ENCODE peak calls at places on chromosomes 16 and 17, in ten cellular contexts. M is IMR-90, C is OCI-LY7, B is GM23248, O is astrocyte, A is mesendoderm, F is neural progenitor cell, T is PC-9, E is fibroblast of lung, S is keratinocyte. K is an unnamed sample.
A peak's percentile ranks its signal among the peaks of the same experiment; 100 is the strongest.

GRCh38 chr16:87484487-87485331 is 8.1 kb downstream of the ZCCHC14 start:
- DNase-seq in A (no peak), O (no peak), B (no peak), E (no peak), T (no peak), S (no peak), C (no peak), M (no peak), F (no peak), K (no peak)

GRCh38 chr17:1808649-1809048 is 21.1 kb downstream of the SMYD4 start:
- DNase-seq in T (no peak), M (no peak), O (no peak), E (no peak), C (no peak), S (no peak), A (no peak), B (no peak), F (no peak), K (no peak)

GRCh38 chr17:68389041-68389440 is 68.3 kb downstream of the WIPI1 start:
- DNase-seq in M (no peak), E (no peak), B (no peak), A (no peak), C (no peak), F (no peak), O (no peak), T (no peak), S (no peak), K (no peak)

GRCh38 chr16:85253127-85253941 is 141.1 kb upstream of the CIBAR2 start:
- DNase-seq in O (no peak), M (peak; percentile 29), T (no peak), A (peak; percentile 52), E (no peak), S (no peak), F (peak; percentile 82), C (peak; percentile 81), B (peak; percentile 49), K (peak; percentile 98)

GRCh38 chr16:76157629-76158028 is 119.6 kb upstream of the CNTNAP4 start:
- DNase-seq in C (no peak), E (no peak), M (no peak), T (no peak), S (no peak), A (peak; percentile 46), O (no peak), B (no peak), F (peak; percentile 16), K (no peak)

GRCh38 chr17:7465481-7466275 is 13.8 kb downstream of the ZBTB4 start:
- DNase-seq in E (no peak), M (no peak), A (no peak), O (no peak), S (no peak), B (no peak), F (no peak), C (no peak), T (no peak), K (peak; percentile 45)

GRCh38 chr16:50467943-50468748 is 80.0 kb upstream of the NKD1 start:
- DNase-seq in B (peak; percentile 24), S (no peak), T (no peak), F (peak; percentile 93), A (peak; percentile 79), C (no peak), O (no peak), M (no peak), E (no peak), K (peak; percentile 70)

GRCh38 chr17:2343421-2343820 is 6.1 kb downstream of the SGSM2 start:
- DNase-seq in T (no peak), C (no peak), E (no peak), O (no peak), B (peak; percentile 8), M (no peak), S (no peak), A (no peak), F (no peak), K (peak; percentile 41)

GRCh38 chr16:977096-977701 is 4.4 kb upstream of the SOX8 start:
- DNase-seq in B (peak; percentile 19), A (no peak), C (no peak), M (no peak), F (no peak), E (no peak), O (no peak), S (no peak), T (no peak), K (no peak)

GRCh38 chr17:82613283-82614094 is 34.8 kb downstream of the WDR45B start:
- DNase-seq in C (no peak), M (no peak), B (no peak), O (no peak), T (no peak), A (peak; percentile 69), F (no peak), E (no peak), S (no peak), K (no peak)

GRCh38 chr17:19284005-19284959 is 47.1 kb downstream of the EPN2 start:
- DNase-seq in S (no peak), M (no peak), A (no peak), B (no peak), F (no peak), O (no peak), T (peak; percentile 34), C (peak; percentile 47), E (no peak), K (peak; percentile 51)
- H3K4me2 ChIP-seq in S (no peak overlapping the region), M (no peak overlapping the region), A (no peak overlapping the region), B (no peak overlapping the region), F (no peak overlapping the region), O (no peak overlapping the region), T (no peak overlapping the region), C (peak overlapping the region; percentile 65), E (no peak overlapping the region), K (no peak overlapping the region)

GRCh38 chr16:67943256-67943618 is 683 bp downstream of the LCAT start:
- DNase-seq in E (no peak), B (no peak), S (no peak), A (no peak), T (no peak), C (no peak), M (no peak), O (no peak), F (no peak), K (peak; percentile 72)

GRCh38 chr16:67944690-67945391 is 921 bp upstream of the LCAT start:
- DNase-seq in A (no peak), S (no peak), B (no peak), F (no peak), M (no peak), C (no peak), T (no peak), O (no peak), E (no peak), K (no peak)

GRCh38 chr16:67942510-67943255 is 1.2 kb downstream of the LCAT start:
- DNase-seq in A (no peak), O (no peak), E (no peak), C (no peak), S (no peak), B (no peak), T (no peak), F (no peak), M (no peak), K (peak; percentile 79)

GRCh38 chr16:67945392-67945933 is 1.5 kb upstream of the LCAT start:
- DNase-seq in E (no peak), M (no peak), B (no peak), F (no peak), O (peak; percentile 47), C (no peak), S (no peak), A (no peak), T (no peak), K (no peak)

GRCh38 chr16:67943619-67944503 is at the start of gene LCAT:
- DNase-seq in C (no peak), S (no peak), F (peak; percentile 38), T (no peak), E (peak; percentile 56), M (no peak), B (no peak), A (no peak), O (no peak), K (peak; percentile 93)
- H3K36me3 ChIP-seq in C (no peaks in the 10 kb centered on the region), S (peaks cover 66% of the 10 kb centered on the region), F (no peaks in the 10 kb centered on the region), T (no peaks in the 10 kb centered on the region), E (peaks cover 75% of the 10 kb centered on the region), M (peaks cover 91% of the 10 kb centered on the region), B (peaks cover 18% of the 10 kb centered on the region), A (peaks cover 9% of the 10 kb centered on the region), O (peaks cover 50% of the 10 kb centered on the region), K (peaks cover 96% of the 10 kb centered on the region)

GRCh38 chr17:50972579-50972978 is 106.4 kb upstream of the TOB1 start:
- DNase-seq in A (no peak), B (no peak), E (no peak), T (no peak), F (no peak), C (no peak), O (no peak), M (no peak), S (no peak), K (no peak)
- H3K4me1 ChIP-seq in A (no peaks in the 10 kb centered on the region), B (peaks cover 6% of the 10 kb centered on the region), E (no peaks in the 10 kb centered on the region), T (no peaks in the 10 kb centered on the region), F (no peaks in the 10 kb centered on the region), C (peaks cover 10% of the 10 kb centered on the region), O (peaks cover 2% of the 10 kb centered on the region), M (no peaks in the 10 kb centered on the region), S (no peaks in the 10 kb centered on the region), K (no peaks in the 10 kb centered on the region)

GRCh38 chr17:4497101-4497824 is 1.4 kb upstream of the SPNS2 start:
- DNase-seq in M (peak; percentile 52), C (peak; percentile 69), B (peak; percentile 42), A (no peak), E (no peak), F (no peak), O (peak; percentile 52), S (no peak), T (peak; percentile 94), K (peak; percentile 97)
- H3K4me2 ChIP-seq in M (no peak overlapping the region), C (peak overlapping the region; percentile 54), B (no peak overlapping the region), A (no peak overlapping the region), E (no peak overlapping the region), F (no peak overlapping the region), O (peak overlapping the region; percentile 43), S (peak overlapping the region; percentile 41), T (peak overlapping the region; percentile 94), K (no peak overlapping the region)

DNA sequence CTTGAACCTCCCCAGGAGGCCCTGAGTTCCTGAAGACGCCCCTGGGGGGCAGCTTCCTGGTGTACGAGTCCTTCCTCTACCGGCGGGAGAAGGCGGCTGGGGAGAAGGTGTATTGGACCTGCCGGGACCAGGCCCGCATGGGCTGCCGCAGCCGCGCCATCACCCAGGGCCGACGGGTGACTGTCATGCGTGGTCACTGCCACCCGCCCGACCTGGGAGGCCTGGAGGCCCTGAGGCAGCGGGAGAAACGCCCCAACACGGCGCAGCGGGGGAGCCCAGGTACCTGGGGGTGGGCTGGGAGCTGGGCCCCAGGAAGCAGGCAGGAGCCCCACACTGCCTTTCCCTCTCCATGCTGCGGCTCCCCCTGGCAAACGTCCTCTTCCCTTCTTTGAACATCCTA is 22.0 kb downstream of the FLYWCH1 start:
- DNase-seq in B (no peak), A (no peak), O (no peak), T (no peak), C (no peak), E (no peak), S (no peak), F (no peak), M (no peak), K (peak; percentile 35)
- H3K36me3 ChIP-seq in B (peaks cover 3% of the 10 kb centered on the region), A (no peaks in the 10 kb centered on the region), O (no peaks in the 10 kb centered on the region), T (no peaks in the 10 kb centered on the region), C (peaks cover 6% of the 10 kb centered on the region), E (peaks cover 32% of the 10 kb centered on the region), S (peaks cover 39% of the 10 kb centered on the region), F (no peaks in the 10 kb centered on the region), M (peaks cover 63% of the 10 kb centered on the region), K (peaks cover 47% of the 10 kb centered on the region)

DNA sequence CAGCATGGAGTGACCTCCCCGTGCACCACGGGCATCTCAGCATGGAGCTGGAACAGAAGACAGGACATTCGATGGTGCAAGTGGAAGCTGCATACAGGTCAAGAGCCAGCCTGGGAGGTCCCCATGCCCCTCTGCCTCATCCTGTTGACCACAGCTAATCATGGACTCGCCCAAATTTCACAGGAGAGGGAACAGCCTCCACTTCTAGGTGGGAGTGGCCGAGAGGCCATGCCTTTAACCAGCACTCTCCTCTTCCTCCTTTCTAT is 3.8 kb upstream of the SLC47A2 start:
- DNase-seq in C (no peak), E (no peak), S (no peak), T (no peak), M (no peak), B (no peak), O (no peak), F (no peak), A (no peak), K (no peak)
- H3K4me1 ChIP-seq in C (no peaks in the 10 kb centered on the region), E (no peaks in the 10 kb centered on the region), S (peaks cover 56% of the 10 kb centered on the region), T (peaks cover 91% of the 10 kb centered on the region), M (no peaks in the 10 kb centered on the region), B (peaks cover 3% of the 10 kb centered on the region), O (no peaks in the 10 kb centered on the region), F (peaks cover 25% of the 10 kb centered on the region), A (no peaks in the 10 kb centered on the region), K (peaks cover 9% of the 10 kb centered on the region)

K was measured in osteoblast.